ENCODE peak calls at places on chromosomes 13 and 19, in seven cellular contexts. V, F, X, D, H, R and P are unnamed samples.

GRCh38 chr13:30718661-30719520 is 16.5 kb upstream of the ALOX5AP start:
- DNase-seq in V (no peak), F (peak; percentile 24), X (no peak), D (no peak), H (no peak), R (no peak), P (no peak)

GRCh38 chr13:30872685-30873443 is 33.2 kb upstream of the MEDAG start:
- DNase-seq in V (peak; percentile 80), F (peak; percentile 26), X (no peak), D (no peak), H (no peak), R (no peak), P (peak; percentile 83)

GRCh38 chr19:39218230-39219007 is 14.4 kb upstream of the SYCN start:
- DNase-seq in V (no peak), F (no peak), X (no peak), D (no peak), H (no peak), R (no peak), P (no peak)

GRCh38 chr13:112956516-112957294 is 12.3 kb upstream of the MCF2L start:
- DNase-seq in V (no peak), F (peak; percentile 77), X (no peak), D (peak; percentile 65), H (no peak), R (peak; percentile 28), P (no peak)

GRCh38 chr19:53664760-53665159 is 33.0 kb downstream of the DPRX start:
- DNase-seq in V (no peak), F (no peak), X (no peak), D (no peak), H (no peak), R (no peak), P (no peak)

GRCh38 chr13:51520524-51520923 is 63.7 kb upstream of the WDFY2 start:
- DNase-seq in V (no peak), F (peak; percentile 63), X (no peak), D (no peak), H (no peak), R (peak; percentile 86), P (no peak)

GRCh38 chr13:59880468-59880867 is 283.3 kb downstream of the DIAPH3 start:
- DNase-seq in V (no peak), F (no peak), X (no peak), D (no peak), H (no peak), R (no peak), P (no peak)

GRCh38 chr19:11346104-11346940 is at the start of the genes CCDC159 and TMEM205:
- DNase-seq in V (peak; percentile 99), F (peak; percentile 97), X (peak; percentile 100), D (peak; percentile 98), H (peak; percentile 99), R (peak; percentile 99), P (peak; percentile 100)

GRCh38 chr13:21124853-21125252 is 51.5 kb downstream of the SKA3 start:
- DNase-seq in V (no peak), F (peak; percentile 60), X (no peak), D (no peak), H (no peak), R (no peak), P (no peak)

GRCh38 chr19:30165228-30165813 is 206.9 kb upstream of the ZNF536 start:
- DNase-seq in V (no peak), F (no peak), X (peak; percentile 53), D (no peak), H (no peak), R (no peak), P (no peak)

GRCh38 chr13:95573226-95573625 is 20.7 kb downstream of the CLDN10 start:
- DNase-seq in V (no peak), F (no peak), X (no peak), D (no peak), H (no peak), R (no peak), P (no peak)

GRCh38 chr13:34025746-34026145 is 207.8 kb downstream of the RFC3 start:
- DNase-seq in V (no peak), F (no peak), X (no peak), D (no peak), H (no peak), R (no peak), P (no peak)

GRCh38 chr13:40484101-40484800 is 182.2 kb downstream of the FOXO1 start:
- DNase-seq in V (no peak), F (no peak), X (no peak), D (no peak), H (no peak), R (no peak), P (no peak)

GRCh38 chr13:77136902-77137420 is 110.0 kb upstream of the FBXL3 start:
- DNase-seq in V (no peak), F (no peak), X (no peak), D (no peak), H (no peak), R (no peak), P (no peak)

GRCh38 chr19:18657590-18658365 is 20.9 kb downstream of the KLHL26 start:
- DNase-seq in V (peak; percentile 89), F (no peak), X (no peak), D (no peak), H (peak; percentile 84), R (no peak), P (peak; percentile 80)

GRCh38 chr19:32887572-32887971 is 18.0 kb upstream of the SLC7A9 start:
- DNase-seq in V (no peak), F (no peak), X (no peak), D (no peak), H (no peak), R (no peak), P (no peak)

GRCh38 chr19:11091343-11092153 is 2.3 kb downstream of the LDLR start:
- DNase-seq in V (peak; percentile 58), F (peak; percentile 94), X (peak; percentile 93), D (no peak), H (peak; percentile 51), R (no peak), P (peak; percentile 90)

DNA sequence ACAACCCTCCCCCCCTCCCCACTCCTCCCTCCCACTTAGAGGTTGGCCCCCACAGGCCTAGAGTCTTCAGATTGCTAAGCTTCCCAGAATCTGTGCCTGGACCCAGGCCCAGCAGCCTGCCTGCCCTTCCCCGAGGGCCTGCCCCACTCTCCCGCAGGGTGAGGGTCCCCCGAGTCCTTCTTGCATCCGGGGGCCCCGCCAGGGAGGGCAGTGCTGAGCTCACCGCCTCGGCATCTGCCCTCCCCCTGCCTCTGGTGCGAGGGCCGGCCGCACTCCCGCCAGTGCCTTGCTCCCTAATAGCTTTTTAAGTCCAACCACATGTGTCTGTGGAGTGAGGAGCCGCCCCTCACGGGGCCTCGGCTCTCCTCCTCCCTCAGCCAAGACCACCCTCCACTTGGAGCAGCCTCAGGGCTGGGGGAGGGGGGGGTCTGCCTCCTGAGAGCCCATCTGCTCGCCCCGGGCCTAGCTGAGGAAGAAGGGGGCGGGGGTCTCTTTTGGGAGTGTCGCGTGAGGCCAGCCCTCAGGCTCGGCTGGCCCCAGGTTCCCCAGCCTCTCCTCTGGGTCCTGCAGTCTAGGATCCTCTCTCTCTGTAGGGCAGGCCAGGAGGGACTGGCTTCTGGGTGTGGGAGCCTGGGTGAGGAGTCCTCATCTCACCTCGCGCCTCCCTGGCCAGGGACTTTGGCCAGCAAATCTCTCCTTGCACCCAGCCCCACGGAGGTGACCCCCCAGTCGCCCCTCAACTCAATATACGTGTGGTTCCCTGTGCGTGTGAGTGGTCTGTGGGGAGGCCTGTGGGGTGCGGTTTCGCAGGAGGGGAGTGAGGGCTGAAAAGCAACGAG is 47.2 kb downstream of the LYL1 start:
- DNase-seq in V (peak; percentile 94), F (no peak), X (no peak), D (no peak), H (peak; percentile 83), R (no peak), P (peak; percentile 92)
- H3K27me3 ChIP-seq in V (no peaks in the 10 kb centered on the region), F (no peaks in the 10 kb centered on the region), X (no peaks in the 10 kb centered on the region), D (no peaks in the 10 kb centered on the region), H (no peaks in the 10 kb centered on the region), R (no peaks in the 10 kb centered on the region), P (no peaks in the 10 kb centered on the region)

DNA sequence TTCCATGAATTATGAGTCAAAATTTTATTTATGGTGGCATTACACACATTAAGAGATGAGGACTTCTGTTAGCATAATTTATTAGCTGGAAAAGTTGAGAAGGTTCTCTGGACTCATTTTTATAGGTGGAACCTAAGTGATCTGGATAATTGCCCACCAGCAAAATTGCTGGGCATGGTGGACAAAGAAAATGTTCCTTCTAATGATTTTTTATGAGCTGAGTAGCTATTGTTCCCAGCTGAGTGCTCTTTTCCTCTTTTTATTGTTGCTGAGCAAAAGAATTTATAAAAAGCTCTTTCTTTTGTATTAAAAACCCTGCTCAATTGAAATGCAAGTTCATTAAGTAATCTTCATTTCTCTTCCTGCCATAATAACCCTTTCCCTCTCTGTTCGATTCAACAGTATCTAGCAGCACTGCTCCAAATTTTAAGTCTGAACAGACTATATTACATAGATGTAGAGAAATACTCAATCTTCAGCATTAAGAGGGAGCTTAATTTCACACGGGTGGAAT is 88.6 kb downstream of the DNAJC15 start:
- DNase-seq in V (no peak), F (no peak), X (no peak), D (no peak), H (no peak), R (no peak), P (no peak)
- TF ChIP-seq POLR2A in V (no peak), F (no peak), X (no peak), D (no peak), H (no peak), R (no peak), P (no peak)

GRCh38 chr19:50020481-50020880 is 4.7 kb downstream of the VRK3 start:
- DNase-seq in V (no peak), F (no peak), X (no peak), D (no peak), H (no peak), R (no peak), P (no peak)

DNA sequence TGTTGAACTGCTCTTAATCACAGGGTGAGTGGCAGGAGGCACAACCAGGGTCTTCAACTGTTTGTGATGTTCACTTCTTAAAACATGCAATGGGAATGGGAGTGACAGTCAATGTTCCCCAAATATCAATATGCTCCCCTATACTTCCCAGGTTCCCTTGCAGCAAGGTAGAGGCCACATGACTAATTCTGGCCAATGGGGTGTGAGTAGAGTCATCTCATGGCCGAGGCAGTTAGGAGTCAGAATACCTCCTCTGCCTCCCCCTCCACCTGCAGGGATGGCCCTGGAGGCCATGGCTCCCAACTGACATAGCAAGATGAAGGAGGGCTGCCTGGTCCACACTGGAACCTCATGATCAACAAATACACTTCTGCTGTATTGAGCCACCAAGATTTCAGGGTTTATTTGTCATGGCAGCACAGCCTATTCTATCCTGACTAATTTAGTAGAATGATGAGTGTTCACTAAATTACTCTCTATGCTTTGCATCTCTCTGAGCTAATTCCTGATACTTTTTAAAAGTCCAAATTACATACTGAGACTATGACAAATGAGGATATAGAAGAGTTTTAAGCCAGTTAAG is 8.9 kb downstream of the VRK3 start:
- DNase-seq in V (no peak), F (no peak), X (no peak), D (no peak), H (no peak), R (no peak), P (no peak)
- H3K36me3 ChIP-seq in V (no peaks in the 10 kb centered on the region), F (peaks cover 48% of the 10 kb centered on the region), X (peaks cover 51% of the 10 kb centered on the region), D (peaks cover 6% of the 10 kb centered on the region), H (peaks cover 93% of the 10 kb centered on the region), R (peaks cover 8% of the 10 kb centered on the region), P (no peaks in the 10 kb centered on the region)

DNA sequence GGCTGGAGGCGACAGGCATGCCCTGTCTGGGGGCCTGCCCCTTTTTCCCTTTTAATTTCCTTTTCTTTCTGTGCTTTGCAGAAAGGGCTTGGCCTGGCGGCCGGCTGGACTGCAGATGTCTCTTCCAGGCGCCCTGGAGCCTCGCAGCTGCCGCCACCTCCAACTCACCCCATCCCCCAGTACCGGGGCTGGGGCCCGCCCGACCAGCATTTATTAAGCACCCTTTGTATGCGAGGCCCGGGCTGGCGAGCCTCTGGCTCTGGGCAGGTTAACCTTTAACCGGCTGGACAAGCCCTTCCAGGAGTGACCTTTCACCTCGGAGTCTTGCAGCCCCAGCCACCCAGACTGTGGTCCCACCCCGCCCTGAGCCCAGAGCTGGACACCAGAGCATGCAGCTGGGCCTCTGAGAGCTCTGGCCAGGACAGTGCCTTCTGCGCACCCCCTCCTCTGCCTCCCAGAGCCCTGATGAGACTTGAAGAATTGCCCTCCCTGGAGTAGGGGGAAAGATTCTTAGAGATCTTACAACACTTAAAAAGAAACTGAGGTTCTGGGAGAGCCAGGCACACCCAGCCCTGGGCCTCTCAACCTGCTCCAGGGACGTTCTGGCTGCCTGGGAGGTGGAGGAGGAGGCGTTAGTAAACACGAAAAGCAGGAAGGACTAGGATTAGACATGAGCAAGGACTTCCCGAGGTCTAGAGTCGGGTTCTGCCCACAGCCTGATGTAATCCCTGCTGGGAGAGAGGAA is 1.1 kb upstream of the NR2F6 start:
- DNase-seq in V (no peak), F (peak; percentile 80), X (no peak), D (peak; percentile 83), H (no peak), R (peak; percentile 90), P (peak; percentile 51)
- H3K27me3 ChIP-seq in V (no peaks in the 10 kb centered on the region), F (no peaks in the 10 kb centered on the region), X (no peaks in the 10 kb centered on the region), D (no peaks in the 10 kb centered on the region), H (no peaks in the 10 kb centered on the region), R (no peaks in the 10 kb centered on the region), P (no peaks in the 10 kb centered on the region)